ENCODE peak calls at places on chromosomes 12 and 14, in six cellular contexts. S is small intestine; H is ovary; U is CD8-positive, alpha-beta memory T cell; Q is aorta; M is A549. C is an unnamed sample. For H3K4me1, the result is how much of the 10 kb centered on the place peaks cover.

GRCh38 chr14:95222870-95223398 is 65.6 kb upstream of the DICER1 start:
- DNase-seq in S (no peak), H (no peak), U (no peak), Q (no peak), M (no peak), C (no peak)

GRCh38 chr14:74804219-74804825 is 41.2 kb downstream of the YLPM1 start:
- DNase-seq in S (peak), H (peak), U (no peak), Q (no peak), M (peak), C (no peak)

GRCh38 chr14:60642270-60642789 is 6.9 kb downstream of the SIX1 start:
- DNase-seq in S (no peak), H (no peak), U (no peak), Q (no peak), M (no peak), C (no peak)

GRCh38 chr14:90587252-90587910 is 190.6 kb downstream of the CALM1 start:
- DNase-seq in S (no peak), H (no peak), U (no peak), Q (no peak), M (no peak), C (peak)

GRCh38 chr12:94977766-94978468 is 25.6 kb downstream of the NDUFA12 start:
- DNase-seq in S (no peak), H (no peak), U (no peak), Q (no peak), M (no peak), C (no peak)

GRCh38 chr14:26820101-26820500 is 222.3 kb upstream of the NOVA1 start:
- DNase-seq in S (no peak), H (no peak), U (no peak), Q (no peak), M (no peak), C (no peak)

GRCh38 chr14:59321184-59321952 is 132.9 kb downstream of the DAAM1 start:
- DNase-seq in S (no peak), H (no peak), U (no peak), Q (no peak), M (no peak), C (no peak)

GRCh38 chr12:85089792-85090191 is 53.6 kb downstream of the LRRIQ1 start:
- DNase-seq in S (no peak), H (no peak), U (no peak), Q (no peak), M (no peak), C (no peak)

GRCh38 chr14:80624581-80624980 is 317.0 kb downstream of the CEP128 start:
- DNase-seq in S (no peak), H (no peak), U (no peak), Q (no peak), M (no peak), C (no peak)

GRCh38 chr14:56787530-56787929 is 22.7 kb downstream of the OTX2 start:
- DNase-seq in S (no peak), H (no peak), U (no peak), Q (no peak), M (no peak), C (no peak)

GRCh38 chr12:104998423-104999346 is 12.6 kb downstream of the NOPCHAP1 start:
- DNase-seq in S (peak), H (no peak), U (no peak), Q (no peak), M (no peak), C (peak)

GRCh38 chr12:131365821-131366260 is 345.0 kb upstream of the SFSWAP start:
- DNase-seq in S (no peak), H (peak), U (no peak), Q (no peak), M (no peak), C (no peak)

GRCh38 chr14:48853159-48853558 is 733.0 kb downstream of the RPS29 start:
- DNase-seq in S (no peak), H (no peak), U (no peak), Q (no peak), M (no peak), C (no peak)

GRCh38 chr12:130661501-130662255 is 54.4 kb downstream of the RIMBP2 start:
- DNase-seq in S (no peak), H (no peak), U (no peak), Q (no peak), M (no peak), C (no peak)

GRCh38 chr12:112303004-112303403 is 79.2 kb downstream of the HECTD4 start:
- DNase-seq in S (no peak), H (no peak), U (peak), Q (no peak), M (peak), C (no peak)

GRCh38 chr12:14313379-14313778 is 52.1 kb upstream of the ATF7IP start:
- DNase-seq in S (no peak), H (no peak), U (no peak), Q (no peak), M (no peak), C (no peak)

GRCh38 chr12:58388261-58388660 is 446.9 kb downstream of the ATP23 start:
- DNase-seq in S (no peak), H (no peak), U (no peak), Q (no peak), M (no peak), C (no peak)

GRCh38 chr14:93548102-93548843 is 117.5 kb downstream of the UNC79 start:
- DNase-seq in S (no peak), H (no peak), U (no peak), Q (no peak), M (no peak), C (no peak)

GRCh38 chr14:68726093-68726695 is 66.7 kb downstream of the ZFP36L1 start:
- DNase-seq in S (no peak), H (no peak), U (no peak), Q (no peak), M (no peak), C (no peak)

GRCh38 chr12:6373022-6373787 is 2.2 kb downstream of the SCNN1A start:
- DNase-seq in S (peak), H (no peak), U (no peak), Q (peak), M (no peak), C (no peak)

GRCh38 chr14:55416866-55417265 is 5.2 kb upstream of the ATG14 start:
- DNase-seq in S (no peak), H (no peak), U (no peak), Q (no peak), M (no peak), C (no peak)

GRCh38 chr12:57906821-57907220 is 34.5 kb upstream of the ATP23 start:
- DNase-seq in S (no peak), H (no peak), U (no peak), Q (no peak), M (no peak), C (no peak)

GRCh38 chr12:109461049-109461845 is 15.9 kb downstream of the KCTD10 start:
- DNase-seq in S (peak), H (no peak), U (no peak), Q (peak), M (no peak), C (peak)

GRCh38 chr14:91352101-91352500 is 65.5 kb downstream of the CCDC88C start:
- DNase-seq in S (no peak), H (peak), U (no peak), Q (peak), M (no peak), C (peak)

GRCh38 chr14:66944872-66945271 is 244.4 kb upstream of the GARIN2 start:
- DNase-seq in S (no peak), H (no peak), U (no peak), Q (no peak), M (no peak), C (no peak)

GRCh38 chr12:122984612-122985358 is 4.3 kb downstream of the ARL6IP4 start:
- DNase-seq in S (no peak), H (peak), U (no peak), Q (peak), M (no peak), C (no peak)

GRCh38 chr12:122981587-122982493 is 1.4 kb downstream of the ARL6IP4 start:
- DNase-seq in S (no peak), H (no peak), U (no peak), Q (no peak), M (no peak), C (no peak)

GRCh38 chr12:122983789-122984515 is 3.5 kb downstream of the ARL6IP4 start:
- DNase-seq in S (no peak), H (no peak), U (no peak), Q (no peak), M (no peak), C (no peak)

GRCh38 chr12:122982494-122982850 is 2.0 kb downstream of the ARL6IP4 start:
- DNase-seq in S (no peak), H (no peak), U (no peak), Q (no peak), M (no peak), C (no peak)

DNA sequence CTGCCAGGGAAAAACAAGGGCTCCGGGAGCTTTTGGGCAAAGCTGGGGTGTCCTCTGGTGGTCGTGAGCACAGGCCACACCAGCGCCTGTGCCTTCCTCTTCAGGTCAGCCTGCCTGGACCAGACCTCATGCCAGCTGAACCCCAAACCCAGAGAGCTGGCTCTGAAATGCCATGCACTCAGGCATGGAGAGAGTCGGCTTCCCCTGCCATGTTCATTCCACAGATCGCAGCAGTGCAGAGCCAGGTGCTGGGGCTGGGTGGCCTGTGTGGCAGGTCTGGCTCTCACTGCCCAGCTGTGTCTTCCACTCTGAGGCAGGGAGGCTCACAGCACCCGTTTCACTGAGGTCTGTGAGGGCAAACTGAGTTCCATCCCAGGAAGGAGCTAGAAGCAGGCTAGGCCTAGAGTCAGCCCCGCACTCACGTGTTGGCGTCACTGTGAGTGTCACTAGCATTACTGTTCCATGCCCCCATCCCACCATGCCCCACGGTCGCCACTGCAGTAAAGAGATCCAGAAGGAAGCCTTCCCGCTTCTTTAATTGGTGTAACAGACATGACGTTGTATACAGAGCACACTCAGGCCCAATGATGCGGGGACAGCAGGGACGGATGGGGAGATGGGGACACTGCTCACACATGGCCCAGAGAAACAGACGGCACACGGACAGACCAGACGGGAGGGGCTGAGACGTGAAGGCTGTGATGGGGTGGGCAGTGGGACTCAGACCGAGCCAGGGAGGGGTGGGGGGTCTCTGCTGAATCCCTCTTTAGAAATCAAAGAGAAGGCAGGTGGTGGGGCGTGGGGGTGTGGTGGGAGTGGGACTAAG is 2.7 kb downstream of the ARL6IP4 start:
- DNase-seq in S (no peak), H (no peak), U (no peak), Q (no peak), M (no peak), C (no peak)
- H3K4me1 ChIP-seq in S (under half), H (under half), U (under half), Q (under half), M (under half), C (half or more)

GRCh38 chr12:8027856-8028255 is 4.7 kb upstream of the FOXJ2 start:
- DNase-seq in S (no peak), H (no peak), U (no peak), Q (no peak), M (no peak), C (no peak)
- H3K4me3 ChIP-seq in S (no peak), H (peak), U (peak), Q (no peak), M (peak), C (no peak)

GRCh38 chr12:132689227-132689626 is 1.8 kb downstream of the PXMP2 start:
- DNase-seq in S (peak), H (no peak), U (no peak), Q (no peak), M (no peak), C (no peak)

GRCh38 chr12:132686831-132687210 is 321 bp downstream of the POLE start:
- DNase-seq in S (no peak), H (peak), U (no peak), Q (no peak), M (peak), C (no peak)

GRCh38 chr12:132685400-132685799 is 1.7 kb downstream of the POLE start:
- DNase-seq in S (no peak), H (no peak), U (no peak), Q (no peak), M (no peak), C (no peak)

GRCh38 chr12:132690112-132690511 is 2.7 kb downstream of the PXMP2 start:
- DNase-seq in S (no peak), H (no peak), U (no peak), Q (no peak), M (no peak), C (no peak)

GRCh38 chr12:132687211-132688164 is at the start of the genes POLE and PXMP2:
- DNase-seq in S (peak), H (peak), U (peak), Q (peak), M (peak), C (peak)
- H3K27ac ChIP-seq in S (peak), H (peak), U (peak), Q (no peak), M (peak), C (peak)

DNA sequence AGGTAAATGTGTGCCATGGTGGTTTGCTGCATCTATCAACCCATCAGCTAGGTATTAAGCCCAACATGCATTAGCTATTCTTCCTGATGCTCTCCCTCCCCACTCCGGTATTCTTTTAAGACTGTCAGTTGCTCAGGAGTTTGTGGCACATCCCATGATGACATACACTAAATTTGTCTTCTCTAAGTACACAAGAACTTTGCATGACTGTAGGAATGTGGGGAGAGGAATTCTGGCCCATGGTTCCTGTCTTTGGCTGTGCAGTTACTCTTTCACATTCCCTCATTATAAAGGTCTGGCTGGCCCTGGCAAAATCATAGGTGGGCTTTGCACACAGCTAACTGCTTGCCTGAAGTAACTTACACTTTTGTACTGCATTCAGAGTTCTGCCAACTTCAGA is 30.3 kb downstream of the HMGA2 start:
- DNase-seq in S (no peak), H (no peak), U (no peak), Q (no peak), M (no peak), C (no peak)
- H3K4me1 ChIP-seq in S (under half), H (under half), U (under half), Q (under half), M (under half), C (under half)

GRCh38 chr12:123033392-123034021 is 53.0 kb downstream of the ARL6IP4 start:
- DNase-seq in S (no peak), H (no peak), U (no peak), Q (no peak), M (no peak), C (no peak)
- H3K4me3 ChIP-seq in S (no peak), H (no peak), U (no peak), Q (no peak), M (no peak), C (no peak)